ENCODE peak calls at places on chromosomes 13 and 19, in five cellular contexts. Q is HepG2, U is HEK293T, W is H1, F is GM12878. H is an unnamed sample.

GRCh38 chr19:5966215-5966614 is 11.7 kb downstream of the RANBP3 start:
- DNase-seq in Q (no peak), U (no peak), W (no peak), F (no peak), H (no peak)

GRCh38 chr19:49847731-49848696 is 2.9 kb upstream of the PTOV1 start:
- DNase-seq in Q (no peak), U (no peak), W (no peak), F (no peak), H (no peak)

GRCh38 chr19:4019578-4019977 is 12.0 kb downstream of the PIAS4 start:
- DNase-seq in Q (no peak), U (no peak), W (no peak), F (no peak), H (no peak)

GRCh38 chr13:112374271-112374670 is 1.9 kb upstream of the SPACA7 start:
- DNase-seq in Q (no peak), U (no peak), W (no peak), F (no peak), H (no peak)

GRCh38 chr13:65808061-65808460 is 1422.1 kb downstream of the PCDH9 start:
- DNase-seq in Q (no peak), U (no peak), W (no peak), F (no peak), H (no peak)

GRCh38 chr13:114199961-114200672 is 21.1 kb downstream of the CFAP97D2 start:
- DNase-seq in Q (no peak), U (no peak), W (no peak), F (no peak), H (no peak)

GRCh38 chr19:3133793-3134116 is 2.1 kb upstream of the GNA15 start:
- DNase-seq in Q (no peak), U (no peak), W (no peak), F (no peak), H (no peak)

GRCh38 chr19:738509-739128 is 12.3 kb upstream of the MISP start:
- DNase-seq in Q (peak), U (no peak), W (no peak), F (no peak), H (no peak)

GRCh38 chr19:2602391-2603181 is 99.9 kb downstream of the GNG7 start:
- DNase-seq in Q (no peak), U (no peak), W (peak), F (no peak), H (peak)

GRCh38 chr13:46211116-46211515 is 612 bp upstream of the LRRC63 start:
- DNase-seq in Q (no peak), U (peak), W (no peak), F (no peak), H (no peak)
- TF ChIP-seq SUZ12 in Q (no peak), U (no peak), W (no peak), F (no peak), H (no peak)

DNA sequence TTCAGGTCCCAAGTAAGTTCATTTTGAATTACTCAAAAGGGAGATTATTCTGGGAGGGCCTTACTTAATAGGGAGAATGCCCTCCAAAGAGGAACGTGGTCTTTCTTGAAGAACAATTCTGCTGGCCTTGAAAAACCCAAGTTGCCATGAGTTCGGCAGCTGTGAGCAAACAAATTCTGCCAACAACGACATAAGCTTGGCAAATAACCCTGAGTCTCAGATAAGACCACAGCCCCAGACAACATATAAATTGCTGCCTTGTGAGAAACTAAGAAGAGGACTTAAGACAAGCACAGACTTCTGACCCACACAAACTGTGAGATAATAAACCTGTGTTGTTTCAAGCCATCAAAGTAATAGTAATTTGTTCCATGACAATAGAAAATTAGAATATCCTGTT is 400.4 kb upstream of the GPC6 start:
- DNase-seq in Q (no peak), U (no peak), W (no peak), F (no peak), H (no peak)
- TF ChIP-seq SUZ12 in Q (no peak), U (no peak), W (no peak), F (no peak), H (no peak)

DNA sequence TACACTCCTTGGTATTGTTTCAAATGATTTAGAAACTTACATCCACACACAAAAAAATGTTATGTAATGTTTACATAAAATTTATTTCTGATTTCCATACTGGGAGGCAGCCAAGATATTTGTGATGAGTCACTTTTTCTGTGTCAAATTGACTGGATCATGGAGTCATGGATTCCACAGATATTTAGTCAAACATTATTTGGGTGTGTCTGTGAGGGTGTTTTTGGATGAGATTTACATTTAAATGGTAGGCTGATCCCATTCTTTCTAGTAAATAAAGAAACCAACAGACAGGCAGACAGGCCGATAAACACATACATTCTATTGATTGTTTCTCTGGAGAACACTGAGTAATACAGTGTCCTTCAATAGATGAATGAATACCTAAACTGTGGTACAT is 562.8 kb downstream of the SLITRK6 start:
- DNase-seq in Q (no peak), U (no peak), W (no peak), F (no peak), H (no peak)
- TF ChIP-seq SUZ12 in Q (no peak), U (no peak), W (no peak), F (no peak), H (no peak)

GRCh38 chr19:48553676-48554384 is 1.9 kb downstream of the SULT2B1 start:
- DNase-seq in Q (peak), U (no peak), W (no peak), F (no peak), H (no peak)
- TF ChIP-seq SUZ12 in Q (no peak), U (no peak), W (no peak), F (no peak), H (no peak)

GRCh38 chr13:93226065-93226622 is 463 bp upstream of the GPC6 start:
- DNase-seq in Q (peak), U (no peak), W (no peak), F (no peak), H (no peak)
- TF ChIP-seq SUZ12 in Q (no peak), U (no peak), W (no peak), F (no peak), H (no peak)

DNA sequence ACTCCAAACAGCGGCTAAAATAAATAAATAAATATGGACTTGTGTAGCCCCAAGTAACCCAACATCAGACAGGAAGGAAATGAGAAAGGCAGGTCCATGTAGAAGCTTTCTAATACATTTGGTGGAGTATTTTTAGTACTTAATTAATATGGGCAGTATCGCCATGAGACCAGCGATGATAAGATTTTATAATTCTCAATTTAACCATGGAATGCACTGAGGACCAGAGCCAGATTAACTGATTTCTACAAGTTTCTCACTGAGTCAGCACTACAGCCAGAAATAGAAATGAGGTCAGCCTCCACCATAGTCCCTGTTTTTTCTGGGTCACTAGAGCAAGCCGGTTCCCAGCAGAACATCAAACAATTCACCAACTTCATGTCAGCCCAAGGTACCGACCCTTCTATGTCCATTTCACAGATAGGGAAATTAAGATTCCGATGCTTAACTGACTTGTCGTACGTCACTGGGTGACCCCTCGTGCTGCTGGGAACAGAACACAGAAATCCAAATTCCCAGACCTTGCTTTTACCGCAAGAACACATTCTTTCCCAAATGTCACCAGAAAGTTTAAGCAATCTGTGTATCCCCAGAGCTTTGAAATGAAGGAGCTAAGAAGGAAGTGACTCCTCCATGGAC is 90.4 kb downstream of the COL4A1 start:
- DNase-seq in Q (no peak), U (no peak), W (no peak), F (no peak), H (no peak)
- TF ChIP-seq SUZ12 in Q (no peak), U (no peak), W (no peak), F (no peak), H (no peak)

DNA sequence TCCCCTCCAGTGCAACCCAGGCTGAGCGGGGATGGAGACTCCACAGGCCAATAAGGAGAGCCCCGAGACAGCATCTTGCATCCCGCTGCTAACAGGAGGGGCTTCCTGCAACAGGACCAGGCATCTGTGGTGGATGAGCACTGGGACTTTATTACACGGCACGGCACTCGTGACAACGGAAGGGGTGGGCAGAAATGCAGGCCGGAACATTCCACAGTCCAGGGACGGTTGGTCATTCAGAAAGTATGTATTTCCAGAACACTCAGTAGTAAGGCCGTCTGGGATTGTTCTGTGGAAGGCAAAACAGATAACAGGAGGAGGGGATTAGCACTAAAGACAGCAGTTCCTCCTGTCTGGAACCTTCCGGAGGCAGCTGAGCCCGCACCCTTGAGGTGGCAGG is 3.3 kb upstream of the TM6SF2 start:
- DNase-seq in Q (no peak), U (no peak), W (no peak), F (no peak), H (no peak)
- TF ChIP-seq SUZ12 in Q (no peak), U (no peak), W (no peak), F (no peak), H (no peak)